ENCODE peak calls at places on chromosomes 2 and 18, in four cellular contexts. W is HCT116, S is aorta, B is endodermal cell. J is an unnamed sample. For H3K27me3, the result is how much of the 10 kb centered on the place peaks cover.

GRCh38 chr2:128346291-128346690 is 27.6 kb upstream of the HS6ST1 start:
- DNase-seq in B (no peak), W (no peak), S (peak), J (no peak)

GRCh38 chr2:206442854-206443734 is at the start of gene ADAM23:
- DNase-seq in S (peak), W (no peak), B (peak), J (no peak)

GRCh38 chr2:41313082-41313481 is 734.7 kb upstream of the PKDCC start:
- DNase-seq in S (no peak), W (no peak), B (no peak), J (no peak)

GRCh38 chr2:40043191-40043590 is 264.1 kb upstream of the THUMPD2 start:
- DNase-seq in W (no peak), B (no peak), S (no peak), J (no peak)

GRCh38 chr2:17851731-17852585 is 26.5 kb upstream of the KCNS3 start:
- DNase-seq in B (peak), W (peak), S (peak), J (no peak)

GRCh38 chr18:8610442-8610801 is 1.2 kb downstream of the RAB12 start:
- DNase-seq in W (no peak), B (no peak), S (no peak), J (no peak)

GRCh38 chr2:241803387-241804325 is 5.3 kb upstream of the NEU4 start:
- DNase-seq in W (no peak), S (peak), B (peak), J (no peak)

GRCh38 chr18:51811883-51812282 is 528.1 kb upstream of the DCC start:
- DNase-seq in W (no peak), S (no peak), B (no peak), J (no peak)

GRCh38 chr2:232487385-232488096 is at the start of gene ECEL1:
- DNase-seq in B (peak), W (no peak), S (peak), J (peak)

GRCh38 chr2:70990216-70990615 is 4.5 kb downstream of the TEX261 start:
- DNase-seq in S (no peak), W (no peak), B (no peak), J (no peak)

GRCh38 chr18:26017929-26018328 is 72.5 kb downstream of the SS18 start:
- DNase-seq in W (no peak), S (no peak), B (no peak), J (no peak)

GRCh38 chr2:176636376-176636775 is 367.1 kb downstream of the MTX2 start:
- DNase-seq in S (no peak), W (no peak), B (no peak), J (no peak)

GRCh38 chr2:176639016-176639343 is 369.7 kb downstream of the MTX2 start:
- DNase-seq in S (peak), B (no peak), W (no peak), J (no peak)

GRCh38 chr2:176638167-176639015 is 369.1 kb downstream of the MTX2 start:
- DNase-seq in B (peak), W (no peak), S (peak), J (no peak)

GRCh38 chr2:176637134-176637496 is 367.9 kb downstream of the MTX2 start:
- DNase-seq in S (no peak), B (no peak), W (no peak), J (no peak)

GRCh38 chr2:176637497-176638166 is 368.4 kb downstream of the MTX2 start:
- DNase-seq in S (peak), W (no peak), B (peak), J (peak)
- H3K27me3 ChIP-seq in S (under half), W (under half), B (half or more), J (under half)

GRCh38 chr2:132559326-132559725 is 110.7 kb downstream of the LYPD1 start:
- DNase-seq in W (no peak), B (no peak), S (no peak), J (no peak)
- H3K27me3 ChIP-seq in W (under half), B (under half), S (under half), J (under half)

DNA sequence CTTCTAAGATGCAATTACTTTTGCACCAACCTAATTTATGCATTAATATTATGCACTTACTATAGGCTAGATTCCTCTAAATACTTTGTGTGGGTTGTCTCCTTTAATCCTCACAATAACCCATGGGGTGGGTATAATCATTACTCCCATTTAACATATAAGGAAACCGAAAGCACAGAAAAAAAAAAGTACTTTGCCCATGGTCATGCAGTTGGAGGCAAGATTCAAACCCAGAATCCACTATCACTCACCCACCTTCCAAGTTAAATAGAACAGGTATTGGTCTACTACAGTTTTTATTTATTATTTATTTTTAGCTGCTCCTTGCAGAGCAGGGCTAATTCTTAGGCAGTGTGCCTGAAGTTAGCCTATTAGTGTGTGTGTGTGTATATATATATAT is 76.6 kb upstream of the FZD7 start:
- DNase-seq in S (no peak), W (no peak), B (no peak), J (no peak)
- H3K27me3 ChIP-seq in S (under half), W (under half), B (under half), J (under half)

GRCh38 chr2:36238126-36238525 is 117.5 kb upstream of the CRIM1 start:
- DNase-seq in S (no peak), B (no peak), W (no peak), J (no peak)
- H3K27me3 ChIP-seq in S (under half), B (under half), W (under half), J (under half)

DNA sequence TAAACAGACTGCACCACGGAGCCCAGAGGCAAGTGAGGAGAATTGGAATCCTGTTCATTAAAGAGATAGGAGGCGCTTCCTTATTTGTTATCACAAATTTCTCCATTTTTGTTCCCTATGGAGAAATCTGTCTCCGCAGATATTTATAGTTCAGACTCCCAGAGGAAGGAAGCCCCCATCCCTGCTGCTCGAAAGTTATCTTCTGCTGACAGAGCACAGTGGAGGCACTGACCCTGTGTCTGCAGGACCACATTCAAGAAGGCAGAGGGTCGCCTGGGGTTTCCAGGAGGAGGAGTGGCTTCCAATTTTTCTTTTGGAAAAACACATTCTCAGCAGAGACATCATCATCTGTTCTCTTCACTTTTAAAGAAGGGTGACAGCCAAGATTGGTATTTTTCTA is 73.0 kb upstream of the GPR45 start:
- DNase-seq in S (no peak), W (no peak), B (no peak), J (no peak)
- H3K27me3 ChIP-seq in S (under half), W (under half), B (under half), J (under half)

DNA sequence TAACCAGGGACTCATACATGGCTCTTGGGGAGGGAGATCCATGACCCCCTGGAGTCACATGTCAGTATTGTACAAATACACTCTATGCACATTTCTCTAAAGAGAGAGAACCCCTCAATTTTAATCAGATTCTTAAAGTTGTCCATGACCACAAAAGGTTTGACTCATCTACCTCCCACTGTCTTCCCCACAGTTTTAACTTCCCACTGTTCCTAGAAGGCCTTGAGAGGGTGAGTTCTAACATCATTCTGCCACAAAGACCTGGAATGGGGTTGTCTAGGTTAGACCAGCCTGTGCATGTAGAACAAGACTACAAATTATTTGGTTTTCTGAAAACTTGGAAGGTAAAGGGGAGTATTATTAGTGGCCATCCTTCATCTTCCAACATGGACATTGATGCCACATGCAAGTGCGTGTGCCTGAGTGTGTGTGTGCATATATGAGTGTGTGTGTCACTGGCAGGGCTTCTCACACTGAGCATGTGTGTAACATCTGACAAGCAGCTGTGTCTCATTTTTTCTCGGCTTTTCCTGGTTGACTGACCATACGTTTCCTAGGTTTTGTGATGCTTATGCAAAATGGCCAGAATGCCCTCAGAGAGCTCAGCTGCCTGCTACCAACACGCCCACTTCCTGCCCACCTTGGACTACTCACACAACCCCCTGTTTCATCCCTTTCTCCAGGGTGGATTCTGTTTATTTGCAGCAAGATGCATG is 94.6 kb upstream of the LGALSL start:
- DNase-seq in W (no peak), B (no peak), S (no peak), J (no peak)
- H3K27me3 ChIP-seq in W (under half), B (under half), S (under half), J (under half)

GRCh38 chr2:20664431-20665260 is 2.3 kb upstream of the GDF7 start:
- DNase-seq in S (no peak), W (no peak), B (peak), J (no peak)
- H3K27me3 ChIP-seq in S (under half), W (under half), B (half or more), J (half or more)

DNA sequence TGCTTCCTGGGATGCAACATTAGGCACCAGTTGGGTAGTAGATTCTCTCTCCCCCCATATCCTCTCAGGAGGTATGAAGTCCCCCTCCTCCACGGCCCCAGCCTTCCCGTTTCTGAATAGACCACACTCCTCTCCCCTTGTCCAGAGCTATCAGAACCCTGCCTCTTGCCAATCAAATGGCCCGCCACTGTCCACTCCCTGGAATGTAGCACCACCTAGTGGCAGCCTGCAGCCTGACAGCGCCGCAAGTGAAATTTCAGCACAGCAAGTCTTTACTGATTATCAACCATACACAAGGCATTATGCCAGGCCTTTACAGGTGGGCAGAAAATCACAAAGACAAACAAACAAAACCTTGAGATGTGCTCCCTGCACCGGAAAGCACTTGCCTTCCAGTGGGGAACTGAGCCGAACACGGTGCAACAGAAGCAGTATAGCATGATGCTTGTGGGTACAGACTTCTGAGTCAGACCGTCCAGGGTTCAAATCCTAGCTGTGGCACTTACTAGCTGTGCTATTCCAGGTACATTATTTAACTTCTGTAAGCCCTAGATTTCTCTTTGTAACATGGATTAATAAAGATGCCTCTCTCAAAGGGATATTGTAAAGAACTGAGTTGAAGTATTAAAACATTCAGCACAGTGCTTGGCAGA is 174.0 kb downstream of the SMAD2 start:
- DNase-seq in S (no peak), W (peak), B (peak), J (no peak)
- H3K27me3 ChIP-seq in S (under half), W (under half), B (under half), J (under half)

GRCh38 chr2:204947448-204947847 is 402.2 kb downstream of the PARD3B start:
- DNase-seq in W (no peak), B (no peak), S (no peak), J (no peak)
- H3K27me3 ChIP-seq in W (under half), B (under half), S (under half), J (under half)

GRCh38 chr2:235127909-235128308 is 176.1 kb downstream of the SH3BP4 start:
- DNase-seq in B (no peak), S (no peak), W (no peak), J (no peak)

GRCh38 chr2:235131334-235132305 is 179.8 kb downstream of the SH3BP4 start:
- DNase-seq in W (no peak), S (no peak), B (no peak), J (no peak)

GRCh38 chr2:235129856-235130255 is 178.0 kb downstream of the SH3BP4 start:
- DNase-seq in S (no peak), W (no peak), B (no peak), J (no peak)

GRCh38 chr2:235132641-235133040 is 180.8 kb downstream of the SH3BP4 start:
- DNase-seq in W (no peak), B (no peak), S (no peak), J (no peak)

GRCh38 chr2:235126771-235127170 is 175.0 kb downstream of the SH3BP4 start:
- DNase-seq in B (no peak), S (no peak), W (no peak), J (no peak)
- H3K27me3 ChIP-seq in B (half or more), S (under half), W (under half), J (under half)